ENCODE peak calls at places on chromosomes 6 and 20, in five cellular contexts. One of them, this sample, is unnamed.

GRCh38 chr6:101741474-101742171 is 348.1 kb downstream of the GRIK2 start:
- DNase-seq in IMR-90: no peak
- DNase-seq in HCT116: no peak
- DNase-seq in psoas muscle: no peak
- DNase-seq in dorsolateral prefrontal cortex: no peak
- DNase-seq in this sample: no peak

GRCh38 chr20:10521068-10521834 is 86.1 kb downstream of the SLX4IP start:
- DNase-seq in HCT116: no peak
- DNase-seq in dorsolateral prefrontal cortex: no peak
- DNase-seq in psoas muscle: no peak
- DNase-seq in IMR-90: peak; percentile 89
- DNase-seq in this sample: no peak

GRCh38 chr20:24149881-24150307 is 161.3 kb upstream of the GGTLC1 start:
- DNase-seq in dorsolateral prefrontal cortex: no peak
- DNase-seq in psoas muscle: no peak
- DNase-seq in IMR-90: no peak
- DNase-seq in HCT116: no peak
- DNase-seq in this sample: peak; percentile 56

GRCh38 chr6:158630944-158631616 is 13.5 kb downstream of the DYNLT1 start:
- DNase-seq in IMR-90: peak; percentile 68
- DNase-seq in dorsolateral prefrontal cortex: no peak
- DNase-seq in psoas muscle: peak; percentile 66
- DNase-seq in HCT116: no peak
- DNase-seq in this sample: no peak

GRCh38 chr6:14371530-14371929 is 254.0 kb downstream of the CD83 start:
- DNase-seq in dorsolateral prefrontal cortex: no peak
- DNase-seq in HCT116: no peak
- DNase-seq in IMR-90: no peak
- DNase-seq in psoas muscle: no peak
- DNase-seq in this sample: no peak

GRCh38 chr6:80489911-80490635 is 383.6 kb downstream of the BCKDHB start:
- DNase-seq in psoas muscle: no peak
- DNase-seq in HCT116: no peak
- DNase-seq in dorsolateral prefrontal cortex: no peak
- DNase-seq in IMR-90: no peak
- DNase-seq in this sample: no peak

GRCh38 chr6:51398064-51398740 is 579.5 kb downstream of the TFAP2B start:
- DNase-seq in dorsolateral prefrontal cortex: no peak
- DNase-seq in psoas muscle: no peak
- DNase-seq in IMR-90: no peak
- DNase-seq in HCT116: no peak
- DNase-seq in this sample: no peak

GRCh38 chr6:113433506-113433991 is 423.6 kb upstream of the MARCKS start:
- DNase-seq in dorsolateral prefrontal cortex: no peak
- DNase-seq in IMR-90: peak; percentile 83
- DNase-seq in psoas muscle: peak; percentile 67
- DNase-seq in HCT116: no peak
- DNase-seq in this sample: no peak

GRCh38 chr6:119343167-119343566 is 6.4 kb downstream of the MAN1A1 start:
- DNase-seq in IMR-90: no peak
- DNase-seq in dorsolateral prefrontal cortex: no peak
- DNase-seq in psoas muscle: no peak
- DNase-seq in HCT116: no peak
- DNase-seq in this sample: no peak

GRCh38 chr6:23754197-23754596 is 371.8 kb upstream of the NRSN1 start:
- DNase-seq in IMR-90: no peak
- DNase-seq in psoas muscle: no peak
- DNase-seq in HCT116: no peak
- DNase-seq in dorsolateral prefrontal cortex: no peak
- DNase-seq in this sample: no peak

GRCh38 chr20:17935186-17935585 is 33.4 kb downstream of the SNX5 start:
- DNase-seq in psoas muscle: no peak
- DNase-seq in dorsolateral prefrontal cortex: no peak
- DNase-seq in HCT116: no peak
- DNase-seq in IMR-90: peak; percentile 41
- DNase-seq in this sample: no peak

DNA sequence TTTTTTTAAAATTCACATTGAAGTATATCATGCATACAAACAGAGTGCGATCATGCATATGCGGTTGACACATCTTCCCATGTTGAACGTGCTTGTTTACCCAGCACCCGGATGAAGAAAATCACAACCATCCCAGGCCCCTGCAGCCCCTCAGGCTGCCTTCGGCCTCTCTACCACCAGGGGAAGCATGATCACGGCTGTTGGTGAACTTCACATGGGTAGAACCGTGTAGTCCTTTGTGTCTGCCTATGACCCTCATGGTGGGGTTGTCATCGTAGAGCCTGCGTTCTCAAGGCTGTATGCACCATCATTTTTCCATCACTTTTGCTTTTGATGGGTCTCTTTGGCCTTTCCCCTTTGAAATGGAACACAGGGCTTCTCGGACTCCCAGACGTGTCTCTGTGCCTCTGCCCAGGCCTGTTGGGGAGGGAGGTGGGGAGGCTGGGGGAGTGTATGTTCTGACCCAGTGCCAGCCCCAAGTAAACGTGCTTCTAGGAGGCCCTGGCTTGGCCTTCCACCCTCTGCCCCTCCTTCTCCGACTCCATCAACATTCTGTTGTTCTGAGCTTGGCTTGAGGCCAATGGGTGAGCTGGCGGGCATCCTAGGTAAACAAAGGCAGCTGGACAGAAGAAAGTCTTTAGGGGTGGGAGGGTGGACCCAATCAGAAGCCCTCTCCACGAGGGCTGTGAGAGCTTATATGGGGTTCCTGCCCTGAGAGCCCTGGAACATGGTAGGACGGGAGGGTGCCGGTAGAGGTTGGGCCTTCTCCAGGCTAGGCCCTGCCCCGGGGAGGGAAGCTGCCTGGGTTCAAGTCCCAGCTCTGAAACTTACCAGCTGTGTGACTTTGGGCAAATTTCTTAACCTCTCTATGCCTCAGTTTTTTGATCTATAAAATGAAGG is 39.7 kb downstream of the TGM2 start:
- DNase-seq in HCT116: no peak
- DNase-seq in psoas muscle: peak; percentile 47
- DNase-seq in dorsolateral prefrontal cortex: no peak
- DNase-seq in IMR-90: peak; percentile 58
- DNase-seq in this sample: no peak
- TF ChIP-seq CTCF in HCT116: peak; percentile 20
- TF ChIP-seq CTCF in psoas muscle: no peak
- TF ChIP-seq CTCF in dorsolateral prefrontal cortex: no peak
- TF ChIP-seq CTCF in IMR-90: peak; percentile 19
- TF ChIP-seq CTCF in this sample: no peak

DNA sequence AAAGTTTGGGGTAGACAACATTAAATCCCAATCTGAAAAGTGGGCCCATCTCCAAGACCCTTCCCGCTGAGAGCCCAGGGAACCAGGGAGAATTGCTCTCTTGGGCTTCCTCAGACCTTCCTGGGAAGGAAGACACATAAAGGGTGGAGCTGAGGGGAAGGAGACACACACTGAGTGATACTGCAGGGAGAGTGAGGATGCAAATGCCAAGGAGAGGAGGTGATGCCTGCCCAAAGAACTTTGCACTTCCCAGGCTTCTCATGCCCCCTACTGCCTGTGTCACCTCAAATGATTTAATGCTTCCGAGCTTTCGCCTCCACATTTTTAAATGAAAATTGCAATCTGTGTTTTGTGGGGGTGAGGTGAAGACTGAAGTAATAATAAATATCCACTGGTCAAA is 7.5 kb upstream of the BTN2A1 start:
- DNase-seq in HCT116: no peak
- DNase-seq in psoas muscle: no peak
- DNase-seq in dorsolateral prefrontal cortex: no peak
- DNase-seq in IMR-90: no peak
- DNase-seq in this sample: no peak
- TF ChIP-seq CTCF in HCT116: no peak
- TF ChIP-seq CTCF in psoas muscle: no peak
- TF ChIP-seq CTCF in dorsolateral prefrontal cortex: no peak
- TF ChIP-seq CTCF in IMR-90: no peak
- TF ChIP-seq CTCF in this sample: no peak

DNA sequence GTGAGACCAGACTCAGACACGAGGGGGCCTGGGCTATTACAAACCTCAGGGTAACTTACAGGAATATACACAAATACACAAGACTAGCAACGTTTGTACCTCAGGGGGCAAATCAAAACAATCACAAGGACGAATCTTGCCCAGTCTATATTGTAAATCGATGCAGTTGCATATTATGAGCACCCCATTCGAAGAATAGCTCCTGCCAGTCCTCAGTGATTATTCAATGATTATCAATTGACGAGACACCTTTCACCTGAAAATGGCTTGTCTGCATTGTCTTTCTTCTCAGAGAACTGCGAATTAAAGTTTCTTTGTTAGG is 24.6 kb upstream of the MAP3K7 start:
- DNase-seq in dorsolateral prefrontal cortex: no peak
- DNase-seq in IMR-90: no peak
- DNase-seq in psoas muscle: no peak
- DNase-seq in HCT116: no peak
- DNase-seq in this sample: no peak
- TF ChIP-seq CTCF in dorsolateral prefrontal cortex: no peak
- TF ChIP-seq CTCF in IMR-90: no peak
- TF ChIP-seq CTCF in psoas muscle: no peak
- TF ChIP-seq CTCF in HCT116: no peak
- TF ChIP-seq CTCF in this sample: peak; percentile 39

GRCh38 chr6:109440325-109441068 is at the start of the genes PPIL6 and SMPD2:
- DNase-seq in IMR-90: peak; percentile 87
- DNase-seq in psoas muscle: peak; percentile 95
- DNase-seq in dorsolateral prefrontal cortex: peak; percentile 83
- DNase-seq in HCT116: peak; percentile 70
- DNase-seq in this sample: peak; percentile 72

GRCh38 chr6:109445382-109445781 is 4.9 kb downstream of the SMPD2 start:
- DNase-seq in IMR-90: no peak
- DNase-seq in HCT116: no peak
- DNase-seq in psoas muscle: no peak
- DNase-seq in dorsolateral prefrontal cortex: no peak
- DNase-seq in this sample: no peak

GRCh38 chr6:109442393-109442924 is 1.9 kb downstream of the SMPD2 start:
- DNase-seq in dorsolateral prefrontal cortex: no peak
- DNase-seq in IMR-90: no peak
- DNase-seq in HCT116: no peak
- DNase-seq in psoas muscle: no peak
- DNase-seq in this sample: no peak

GRCh38 chr6:109443425-109443950 is 3.0 kb downstream of the SMPD2 start:
- DNase-seq in dorsolateral prefrontal cortex: no peak
- DNase-seq in psoas muscle: no peak
- DNase-seq in IMR-90: no peak
- DNase-seq in HCT116: no peak
- DNase-seq in this sample: no peak

GRCh38 chr6:109441069-109441816 is 719 bp downstream of the SMPD2 start:
- DNase-seq in psoas muscle: peak; percentile 73
- DNase-seq in IMR-90: peak; percentile 47
- DNase-seq in dorsolateral prefrontal cortex: no peak
- DNase-seq in HCT116: no peak
- DNase-seq in this sample: peak; percentile 26
- TF ChIP-seq CTCF in psoas muscle: no peak
- TF ChIP-seq CTCF in IMR-90: peak; percentile 12
- TF ChIP-seq CTCF in dorsolateral prefrontal cortex: no peak
- TF ChIP-seq CTCF in HCT116: peak; percentile 30
- TF ChIP-seq CTCF in this sample: peak; percentile 33

DNA sequence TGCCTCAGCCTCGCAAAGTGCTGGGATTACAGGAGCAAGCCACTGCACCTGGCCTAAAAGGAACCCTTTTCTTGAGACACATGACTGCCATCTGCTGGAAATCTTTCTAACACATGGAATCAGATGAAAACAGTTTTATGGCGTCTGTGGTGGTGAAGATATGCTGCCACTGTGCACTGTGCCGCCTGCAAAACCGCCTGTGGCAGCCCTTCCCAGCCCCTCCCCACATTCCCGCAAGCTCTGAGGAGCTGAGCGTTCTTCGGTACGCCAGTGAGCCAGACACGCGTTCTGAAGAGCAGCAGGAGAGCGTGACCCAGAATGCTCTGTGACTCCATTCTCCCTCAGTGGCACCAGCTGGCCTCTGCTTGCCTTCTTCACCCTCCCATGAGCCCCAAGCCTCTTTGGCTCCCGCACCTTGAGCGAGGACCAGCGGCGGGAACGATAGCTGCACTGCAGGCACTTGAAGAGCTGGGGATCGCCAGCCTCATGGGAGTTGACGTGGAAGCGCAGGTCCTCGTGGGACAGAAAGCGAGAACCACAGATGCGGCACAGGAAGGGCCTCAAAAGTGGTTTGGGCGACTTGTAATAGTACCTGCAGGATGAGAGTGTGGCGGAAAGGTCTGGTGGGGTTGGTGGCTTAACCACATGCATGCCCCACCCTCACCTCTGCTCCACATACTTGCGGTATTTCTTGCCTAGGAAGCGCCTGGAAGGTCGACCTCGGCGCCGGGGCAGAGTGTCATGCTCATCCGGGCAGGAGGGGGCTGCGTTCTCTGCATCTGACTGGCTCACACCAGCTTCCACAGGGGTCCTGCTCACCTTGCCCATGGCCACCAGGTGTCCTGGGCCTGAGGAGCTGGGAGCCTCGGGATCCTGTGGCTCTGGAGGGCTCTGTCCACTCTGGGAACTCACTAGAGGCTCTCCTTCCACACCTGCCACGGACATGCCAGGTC is 8.7 kb downstream of the ZNF335 start:
- DNase-seq in IMR-90: peak; percentile 33
- DNase-seq in HCT116: no peak
- DNase-seq in dorsolateral prefrontal cortex: peak; percentile 35
- DNase-seq in psoas muscle: peak; percentile 48
- DNase-seq in this sample: no peak
- TF ChIP-seq CTCF in IMR-90: peak; percentile 29
- TF ChIP-seq CTCF in HCT116: peak; percentile 19
- TF ChIP-seq CTCF in dorsolateral prefrontal cortex: peak; percentile 44
- TF ChIP-seq CTCF in psoas muscle: peak; percentile 44
- TF ChIP-seq CTCF in this sample: peak; percentile 58

GRCh38 chr6:169177516-169178196 is 76.0 kb downstream of the THBS2 start:
- DNase-seq in psoas muscle: no peak
- DNase-seq in HCT116: no peak
- DNase-seq in dorsolateral prefrontal cortex: no peak
- DNase-seq in IMR-90: peak; percentile 23
- DNase-seq in this sample: no peak
- TF ChIP-seq CTCF in psoas muscle: no peak
- TF ChIP-seq CTCF in HCT116: no peak
- TF ChIP-seq CTCF in dorsolateral prefrontal cortex: no peak
- TF ChIP-seq CTCF in IMR-90: no peak
- TF ChIP-seq CTCF in this sample: no peak

GRCh38 chr20:40704828-40705227 is 15.8 kb upstream of the MAFB start:
- DNase-seq in HCT116: no peak
- DNase-seq in psoas muscle: no peak
- DNase-seq in dorsolateral prefrontal cortex: no peak
- DNase-seq in IMR-90: no peak
- DNase-seq in this sample: no peak

GRCh38 chr20:40703981-40704530 is 15.0 kb upstream of the MAFB start:
- DNase-seq in dorsolateral prefrontal cortex: no peak
- DNase-seq in IMR-90: no peak
- DNase-seq in psoas muscle: no peak
- DNase-seq in HCT116: no peak
- DNase-seq in this sample: no peak

GRCh38 chr20:40698744-40699143 is 9.7 kb upstream of the MAFB start:
- DNase-seq in IMR-90: no peak
- DNase-seq in psoas muscle: no peak
- DNase-seq in dorsolateral prefrontal cortex: no peak
- DNase-seq in HCT116: no peak
- DNase-seq in this sample: no peak

GRCh38 chr20:40705413-40705812 is 16.4 kb upstream of the MAFB start:
- DNase-seq in dorsolateral prefrontal cortex: no peak
- DNase-seq in psoas muscle: no peak
- DNase-seq in IMR-90: no peak
- DNase-seq in HCT116: no peak
- DNase-seq in this sample: no peak

GRCh38 chr20:40702504-40702903 is 13.5 kb upstream of the MAFB start:
- DNase-seq in psoas muscle: no peak
- DNase-seq in HCT116: no peak
- DNase-seq in dorsolateral prefrontal cortex: no peak
- DNase-seq in IMR-90: no peak
- DNase-seq in this sample: no peak
- TF ChIP-seq CTCF in psoas muscle: no peak
- TF ChIP-seq CTCF in HCT116: peak; percentile 23
- TF ChIP-seq CTCF in dorsolateral prefrontal cortex: no peak
- TF ChIP-seq CTCF in IMR-90: no peak
- TF ChIP-seq CTCF in this sample: peak; percentile 35

This sample was measured in neural crest cell.